ENCODE peak calls at places on chromosome 12, in nine cellular contexts. T is spleen, W is WTC11, R is stomach, G is foreskin fibroblast, P is body of pancreas, F is choroid plexus epithelial cell, L is OCI-LY7, J is GM10248. M is an unnamed sample.
A peak's percentile ranks its signal among the peaks of the same experiment; 100 is the strongest.

GRCh38 chr12:64983771-64984170 is 137.3 kb downstream of the WIF1 start:
- DNase-seq in T (no peak), W (no peak), R (no peak), G (peak; percentile 11), P (no peak), F (no peak), L (no peak), J (no peak), M (no peak)

GRCh38 chr12:94603434-94604068 is 46.8 kb downstream of the TMCC3 start:
- DNase-seq in T (peak; percentile 83), W (peak; percentile 71), R (peak; percentile 76), G (peak; percentile 26), P (peak; percentile 59), F (no peak), L (peak; percentile 61), J (no peak), M (peak; percentile 54)

GRCh38 chr12:4829793-4830162 is 79.9 kb upstream of the KCNA1 start:
- DNase-seq in T (no peak), W (no peak), R (no peak), G (no peak), P (no peak), F (no peak), L (peak; percentile 65), J (no peak), M (peak; percentile 11)

GRCh38 chr12:46472893-46473633 is 100.5 kb upstream of the SLC38A2 start:
- DNase-seq in T (no peak), W (no peak), R (no peak), G (peak; percentile 83), P (no peak), F (peak; percentile 60), L (no peak), J (no peak), M (no peak)

GRCh38 chr12:100401660-100402059 is 44.8 kb downstream of the SLC17A8 start:
- DNase-seq in T (no peak), W (no peak), R (no peak), G (peak; percentile 29), P (no peak), F (peak; percentile 76), L (no peak), J (no peak), M (no peak)

GRCh38 chr12:47491516-47491915 is 214.3 kb downstream of the RPAP3 start:
- DNase-seq in T (no peak), W (no peak), R (no peak), G (peak; percentile 3), P (no peak), F (no peak), L (no peak), J (no peak), M (no peak)

GRCh38 chr12:121203482-121203881 is 6.4 kb upstream of the P2RX4 start:
- DNase-seq in T (no peak), W (no peak), R (no peak), G (no peak), P (peak; percentile 40), F (no peak), L (no peak), J (no peak), M (no peak)

GRCh38 chr12:108367436-108367835 is 28.3 kb upstream of the CMKLR1 start:
- DNase-seq in T (no peak), W (no peak), R (no peak), G (peak; percentile 26), P (no peak), F (peak; percentile 65), L (no peak), J (no peak), M (no peak)

GRCh38 chr12:1972856-1973317 is 31.4 kb downstream of the DCP1B start:
- DNase-seq in T (no peak), W (no peak), R (no peak), G (peak; percentile 67), P (no peak), F (peak; percentile 14), L (no peak), J (no peak), M (no peak)

GRCh38 chr12:32918890-32919791 is 22.6 kb upstream of the PKP2 start:
- DNase-seq in T (no peak), W (no peak), R (no peak), G (no peak), P (peak; percentile 25), F (peak; percentile 97), L (peak; percentile 11), J (peak; percentile 26), M (peak; percentile 21)

GRCh38 chr12:12505544-12506501 is 56.8 kb downstream of the DUSP16 start:
- DNase-seq in T (no peak), W (no peak), R (no peak), G (peak; percentile 87), P (no peak), F (peak; percentile 70), L (peak; percentile 42), J (peak; percentile 82), M (peak; percentile 86)

GRCh38 chr12:125467363-125467762 is 402.1 kb downstream of the AACS start:
- DNase-seq in T (no peak), W (no peak), R (no peak), G (no peak), P (no peak), F (no peak), L (no peak), J (no peak), M (no peak)

GRCh38 chr12:125461831-125462230 is 396.6 kb downstream of the AACS start:
- DNase-seq in T (no peak), W (no peak), R (no peak), G (no peak), P (no peak), F (no peak), L (no peak), J (no peak), M (no peak)
- TF ChIP-seq CTCF in T (no peak), W (no peak), R (no peak), G (no peak), P (no peak), F (no peak), L (no peak), J (no peak), M (no peak)

GRCh38 chr12:52395761-52396434 is 10.2 kb downstream of the KRT82 start:
- DNase-seq in T (peak; percentile 63), W (peak; percentile 93), R (no peak), G (peak; percentile 60), P (peak; percentile 38), F (peak; percentile 36), L (peak; percentile 33), J (no peak), M (peak; percentile 11)
- TF ChIP-seq CTCF in T (peak; percentile 8), W (peak; percentile 79), R (peak; percentile 25), G (no peak), P (peak; percentile 25), F (peak; percentile 47), L (peak; percentile 74), J (no peak), M (peak; percentile 22)

GRCh38 chr12:74953697-74954096 is 255.9 kb downstream of the KCNC2 start:
- DNase-seq in T (no peak), W (no peak), R (no peak), G (no peak), P (no peak), F (no peak), L (no peak), J (no peak), M (no peak)

GRCh38 chr12:74957636-74958035 is 252.0 kb downstream of the KCNC2 start:
- DNase-seq in T (no peak), W (no peak), R (no peak), G (no peak), P (no peak), F (no peak), L (no peak), J (no peak), M (no peak)

DNA sequence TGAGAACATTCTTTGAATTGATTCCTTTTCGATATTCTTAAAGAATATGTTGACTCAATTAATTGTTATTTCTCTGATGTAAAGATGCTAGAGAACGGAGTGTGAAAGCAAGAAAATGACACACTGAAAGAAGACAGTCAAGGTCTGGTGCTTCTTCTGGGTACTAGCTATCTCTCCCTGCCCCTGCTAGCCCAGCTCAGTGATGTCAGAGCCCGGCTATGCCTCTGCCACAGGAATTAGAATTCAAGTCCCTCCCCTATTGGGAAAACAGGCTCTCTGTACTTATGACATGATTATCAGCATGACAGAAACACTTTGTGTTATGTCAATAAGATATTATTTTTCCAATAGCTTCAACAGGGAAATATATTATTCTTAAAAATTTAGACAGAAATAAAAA is 252.4 kb downstream of the KCNC2 start:
- DNase-seq in T (no peak), W (no peak), R (no peak), G (no peak), P (no peak), F (no peak), L (no peak), J (no peak), M (no peak)
- TF ChIP-seq CTCF in T (no peak), W (no peak), R (no peak), G (no peak), P (no peak), F (no peak), L (no peak), J (no peak), M (no peak)

GRCh38 chr12:99043319-99043914 is 398.3 kb downstream of the APAF1 start:
- DNase-seq in T (peak; percentile 70), W (peak; percentile 77), R (peak; percentile 61), G (peak; percentile 44), P (peak; percentile 83), F (peak; percentile 81), L (peak; percentile 85), J (peak; percentile 38), M (peak; percentile 81)
- TF ChIP-seq CTCF in T (peak; percentile 58), W (peak; percentile 91), R (peak; percentile 78), G (peak; percentile 90), P (peak; percentile 86), F (peak; percentile 97), L (peak; percentile 99), J (peak; percentile 93), M (peak; percentile 88)

DNA sequence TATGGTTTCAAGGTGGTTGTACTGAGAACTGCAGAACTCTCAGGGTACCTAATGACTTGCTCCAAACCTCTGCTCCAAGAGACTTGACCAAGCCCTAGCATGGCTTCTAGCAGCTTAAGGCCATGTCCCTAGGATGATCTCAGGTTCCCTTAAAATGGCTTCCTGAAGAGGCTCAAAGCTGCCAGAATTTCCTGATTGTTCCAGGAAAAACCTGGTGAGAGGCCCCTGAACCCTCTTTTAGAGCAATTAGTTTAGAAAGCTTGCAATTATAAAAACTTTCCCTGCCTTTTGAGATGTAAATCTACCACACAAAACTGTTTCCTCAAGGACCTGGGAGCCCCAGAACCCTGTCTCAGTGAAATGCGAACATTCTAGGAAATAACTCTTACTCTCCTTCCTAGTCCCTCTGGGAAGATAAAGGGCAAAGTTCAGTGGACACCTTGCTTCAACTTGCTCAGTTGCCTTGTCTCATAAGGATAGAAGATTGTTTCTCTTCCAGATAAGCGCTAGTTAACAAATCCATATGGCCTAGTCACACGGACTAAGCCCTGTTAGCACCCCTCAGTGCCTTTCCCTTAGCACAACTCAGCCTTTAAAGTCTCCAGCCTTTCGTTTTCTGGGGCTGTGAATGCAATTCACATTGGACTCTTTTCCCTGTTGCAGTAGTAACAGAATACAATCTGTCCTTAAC is 2.5 kb downstream of the CMAS start:
- DNase-seq in T (no peak), W (no peak), R (no peak), G (no peak), P (no peak), F (no peak), L (no peak), J (no peak), M (no peak)
- TF ChIP-seq CTCF in T (no peak), W (no peak), R (no peak), G (no peak), P (no peak), F (no peak), L (no peak), J (no peak), M (no peak)

GRCh38 chr12:85310456-85311076 is 30.5 kb downstream of the ALX1 start:
- DNase-seq in T (no peak), W (no peak), R (no peak), G (peak; percentile 8), P (no peak), F (peak; percentile 51), L (peak; percentile 10), J (no peak), M (peak; percentile 3)
- TF ChIP-seq CTCF in T (no peak), W (peak; percentile 14), R (peak; percentile 47), G (peak; percentile 13), P (no peak), F (no peak), L (peak; percentile 77), J (no peak), M (peak; percentile 9)